ENCODE peak calls at places on chromosomes 2 and 18, in four cellular contexts. One of them, this sample, is unnamed. For H3K36me3, the result is how much of the 10 kb centered on the place peaks cover.

GRCh38 chr2:162092656-162093556 is 18.9 kb upstream of the DPP4 start:
- DNase-seq in uterus: peak
- DNase-seq in spleen: no peak
- DNase-seq in GM23248: peak
- DNase-seq in this sample: peak

GRCh38 chr2:227933891-227934290 is 62.5 kb downstream of the DAW1 start:
- DNase-seq in spleen: no peak
- DNase-seq in GM23248: no peak
- DNase-seq in uterus: no peak
- DNase-seq in this sample: no peak

GRCh38 chr2:32811696-32812095 is 135.1 kb upstream of the LTBP1 start:
- DNase-seq in spleen: no peak
- DNase-seq in GM23248: no peak
- DNase-seq in uterus: peak
- DNase-seq in this sample: no peak

GRCh38 chr2:64323192-64323591 is 130.8 kb upstream of the LGALSL start:
- DNase-seq in GM23248: no peak
- DNase-seq in spleen: no peak
- DNase-seq in uterus: no peak
- DNase-seq in this sample: no peak

GRCh38 chr18:5057348-5058012 is 139.6 kb downstream of the AKAIN1 start:
- DNase-seq in spleen: no peak
- DNase-seq in GM23248: peak
- DNase-seq in uterus: no peak
- DNase-seq in this sample: no peak

GRCh38 chr18:11860594-11861450 is 9.6 kb downstream of the CHMP1B start:
- DNase-seq in spleen: peak
- DNase-seq in GM23248: no peak
- DNase-seq in uterus: no peak
- DNase-seq in this sample: no peak

GRCh38 chr2:188787661-188788044 is 186.5 kb upstream of the COL3A1 start:
- DNase-seq in GM23248: peak
- DNase-seq in uterus: no peak
- DNase-seq in spleen: no peak
- DNase-seq in this sample: no peak

GRCh38 chr2:181074457-181074856 is 94.1 kb downstream of the UBE2E3 start:
- DNase-seq in GM23248: peak
- DNase-seq in spleen: no peak
- DNase-seq in uterus: no peak
- DNase-seq in this sample: no peak

GRCh38 chr2:165440367-165440766 is 29.1 kb upstream of the CSRNP3 start:
- DNase-seq in spleen: no peak
- DNase-seq in GM23248: peak
- DNase-seq in uterus: no peak
- DNase-seq in this sample: peak

GRCh38 chr2:62501794-62502500 is 4.0 kb downstream of the TMEM17 start:
- DNase-seq in GM23248: peak
- DNase-seq in spleen: no peak
- DNase-seq in uterus: no peak
- DNase-seq in this sample: no peak

GRCh38 chr2:223108376-223109100 is 56.5 kb downstream of the KCNE4 start:
- DNase-seq in uterus: no peak
- DNase-seq in GM23248: peak
- DNase-seq in spleen: no peak
- DNase-seq in this sample: peak

GRCh38 chr2:203852760-203853159 is 14.8 kb upstream of the CTLA4 start:
- DNase-seq in spleen: no peak
- DNase-seq in GM23248: no peak
- DNase-seq in uterus: no peak
- DNase-seq in this sample: no peak

GRCh38 chr2:181607629-181608627 is 49.0 kb downstream of the CERKL start:
- DNase-seq in uterus: no peak
- DNase-seq in spleen: no peak
- DNase-seq in GM23248: no peak
- DNase-seq in this sample: no peak

GRCh38 chr2:120620025-120620793 is 115.5 kb upstream of the GLI2 start:
- DNase-seq in uterus: no peak
- DNase-seq in spleen: no peak
- DNase-seq in GM23248: peak
- DNase-seq in this sample: no peak

GRCh38 chr2:30984141-30984540 is 154.1 kb downstream of the GALNT14 start:
- DNase-seq in uterus: no peak
- DNase-seq in spleen: no peak
- DNase-seq in GM23248: no peak
- DNase-seq in this sample: no peak

GRCh38 chr2:181411105-181411849 is 45.9 kb upstream of the ITGA4 start:
- DNase-seq in uterus: no peak
- DNase-seq in spleen: peak
- DNase-seq in GM23248: no peak
- DNase-seq in this sample: no peak

GRCh38 chr2:165120740-165121467 is 82.9 kb downstream of the SCN3A start:
- DNase-seq in spleen: no peak
- DNase-seq in uterus: no peak
- DNase-seq in GM23248: no peak
- DNase-seq in this sample: no peak

DNA sequence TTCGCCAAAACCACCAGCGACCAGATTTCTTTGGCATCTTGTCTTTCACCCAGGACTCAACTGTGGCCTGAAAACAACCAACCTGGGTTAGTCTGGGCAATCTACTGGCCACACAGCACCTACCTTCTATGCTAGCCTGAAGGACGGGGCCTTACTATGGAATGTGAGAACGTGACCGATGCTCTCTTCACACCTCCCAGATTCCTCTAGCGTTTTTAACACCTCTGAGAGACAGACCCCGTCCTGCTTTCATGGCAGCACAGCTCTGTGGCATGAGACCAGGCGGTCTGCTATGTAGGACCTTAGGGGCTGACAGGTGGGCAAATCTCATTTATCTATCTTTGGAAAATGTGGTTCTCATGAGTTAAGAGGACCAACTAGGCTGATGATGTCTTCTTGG is 80.9 kb downstream of the EMILIN2 start:
- DNase-seq in uterus: no peak
- DNase-seq in GM23248: no peak
- DNase-seq in spleen: no peak
- DNase-seq in this sample: no peak
- H3K36me3 ChIP-seq in uterus: under half
- H3K36me3 ChIP-seq in GM23248: under half
- H3K36me3 ChIP-seq in spleen: under half
- H3K36me3 ChIP-seq in this sample: under half

GRCh38 chr18:9191658-9192256 is 55.2 kb downstream of the ANKRD12 start:
- DNase-seq in uterus: no peak
- DNase-seq in GM23248: no peak
- DNase-seq in spleen: no peak
- DNase-seq in this sample: no peak
- H3K36me3 ChIP-seq in uterus: under half
- H3K36me3 ChIP-seq in GM23248: under half
- H3K36me3 ChIP-seq in spleen: under half
- H3K36me3 ChIP-seq in this sample: under half

GRCh38 chr2:218263817-218264611 is 3.2 kb downstream of the GPBAR1 start:
- DNase-seq in uterus: no peak
- DNase-seq in GM23248: no peak
- DNase-seq in spleen: no peak
- DNase-seq in this sample: no peak
- H3K36me3 ChIP-seq in uterus: under half
- H3K36me3 ChIP-seq in GM23248: under half
- H3K36me3 ChIP-seq in spleen: under half
- H3K36me3 ChIP-seq in this sample: under half

GRCh38 chr2:20558391-20559150 is 92.3 kb downstream of the HS1BP3 start:
- DNase-seq in spleen: peak
- DNase-seq in uterus: peak
- DNase-seq in GM23248: no peak
- DNase-seq in this sample: no peak

GRCh38 chr2:20560011-20560410 is 90.9 kb downstream of the HS1BP3 start:
- DNase-seq in uterus: peak
- DNase-seq in spleen: peak
- DNase-seq in GM23248: no peak
- DNase-seq in this sample: no peak

GRCh38 chr2:20560891-20561702 is 89.8 kb downstream of the HS1BP3 start:
- DNase-seq in uterus: peak
- DNase-seq in GM23248: no peak
- DNase-seq in spleen: peak
- DNase-seq in this sample: no peak

GRCh38 chr2:20557635-20558034 is 93.3 kb downstream of the HS1BP3 start:
- DNase-seq in uterus: peak
- DNase-seq in spleen: peak
- DNase-seq in GM23248: no peak
- DNase-seq in this sample: no peak

DNA sequence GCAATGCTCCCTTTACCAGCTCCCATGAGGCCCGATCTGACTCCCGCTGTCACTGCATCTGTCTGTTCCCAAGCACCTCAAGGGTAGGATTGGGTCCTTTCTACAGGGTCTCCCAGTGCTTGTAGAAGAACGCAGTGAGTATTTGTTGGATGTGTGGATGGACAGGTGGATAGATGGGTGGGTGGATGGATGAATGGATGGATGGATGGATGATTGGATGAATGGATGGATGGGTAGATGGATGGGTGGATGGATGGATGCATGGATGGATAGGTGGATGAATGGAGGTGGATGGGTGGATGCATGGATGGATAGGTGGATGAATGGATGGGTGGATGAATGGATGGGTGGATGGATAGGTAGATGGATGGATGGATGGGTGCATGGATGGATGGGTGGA is 91.6 kb downstream of the HS1BP3 start:
- DNase-seq in uterus: no peak
- DNase-seq in spleen: no peak
- DNase-seq in GM23248: no peak
- DNase-seq in this sample: no peak
- H3K36me3 ChIP-seq in uterus: under half
- H3K36me3 ChIP-seq in spleen: under half
- H3K36me3 ChIP-seq in GM23248: under half
- H3K36me3 ChIP-seq in this sample: under half

GRCh38 chr2:54653572-54654204 is 69.8 kb upstream of the EML6 start:
- DNase-seq in uterus: no peak
- DNase-seq in spleen: no peak
- DNase-seq in GM23248: no peak
- DNase-seq in this sample: no peak
- H3K36me3 ChIP-seq in uterus: under half
- H3K36me3 ChIP-seq in spleen: under half
- H3K36me3 ChIP-seq in GM23248: half or more
- H3K36me3 ChIP-seq in this sample: under half

DNA sequence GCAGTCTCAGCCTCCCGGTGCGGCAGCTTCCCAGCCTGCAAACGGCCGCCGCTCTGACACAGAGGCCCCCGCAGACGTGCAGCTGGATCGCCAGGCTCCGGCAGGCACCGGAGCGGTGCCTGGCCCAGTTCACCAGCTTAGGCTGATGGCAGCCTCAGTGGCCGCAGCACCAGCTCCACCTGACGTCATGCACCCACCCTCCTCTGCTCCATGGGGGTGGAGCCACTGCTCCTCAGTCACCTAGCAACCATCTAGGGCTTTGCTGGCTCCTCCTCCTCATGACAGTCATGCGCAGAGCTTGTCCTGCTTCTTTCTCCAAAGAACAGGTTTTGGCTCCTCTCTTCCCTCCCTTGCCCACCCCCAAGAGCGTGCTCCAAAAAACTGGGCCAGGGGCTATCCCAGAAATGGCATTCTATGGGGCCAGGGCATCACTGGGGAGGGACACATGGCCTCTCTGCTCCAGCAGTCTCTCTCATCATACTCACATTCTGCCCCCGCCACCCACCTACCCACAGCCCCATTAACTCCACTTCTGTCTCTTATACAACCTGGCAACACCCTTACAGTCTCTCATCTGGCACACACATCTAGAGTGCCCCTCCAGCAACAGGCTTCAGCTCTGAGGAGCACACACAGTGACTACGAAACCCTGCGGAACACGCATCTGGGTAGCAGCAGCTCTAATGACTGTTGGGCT is 5.5 kb downstream of the DCTN1 start:
- DNase-seq in GM23248: peak
- DNase-seq in uterus: peak
- DNase-seq in spleen: no peak
- DNase-seq in this sample: no peak
- H3K36me3 ChIP-seq in GM23248: under half
- H3K36me3 ChIP-seq in uterus: under half
- H3K36me3 ChIP-seq in spleen: under half
- H3K36me3 ChIP-seq in this sample: under half

DNA sequence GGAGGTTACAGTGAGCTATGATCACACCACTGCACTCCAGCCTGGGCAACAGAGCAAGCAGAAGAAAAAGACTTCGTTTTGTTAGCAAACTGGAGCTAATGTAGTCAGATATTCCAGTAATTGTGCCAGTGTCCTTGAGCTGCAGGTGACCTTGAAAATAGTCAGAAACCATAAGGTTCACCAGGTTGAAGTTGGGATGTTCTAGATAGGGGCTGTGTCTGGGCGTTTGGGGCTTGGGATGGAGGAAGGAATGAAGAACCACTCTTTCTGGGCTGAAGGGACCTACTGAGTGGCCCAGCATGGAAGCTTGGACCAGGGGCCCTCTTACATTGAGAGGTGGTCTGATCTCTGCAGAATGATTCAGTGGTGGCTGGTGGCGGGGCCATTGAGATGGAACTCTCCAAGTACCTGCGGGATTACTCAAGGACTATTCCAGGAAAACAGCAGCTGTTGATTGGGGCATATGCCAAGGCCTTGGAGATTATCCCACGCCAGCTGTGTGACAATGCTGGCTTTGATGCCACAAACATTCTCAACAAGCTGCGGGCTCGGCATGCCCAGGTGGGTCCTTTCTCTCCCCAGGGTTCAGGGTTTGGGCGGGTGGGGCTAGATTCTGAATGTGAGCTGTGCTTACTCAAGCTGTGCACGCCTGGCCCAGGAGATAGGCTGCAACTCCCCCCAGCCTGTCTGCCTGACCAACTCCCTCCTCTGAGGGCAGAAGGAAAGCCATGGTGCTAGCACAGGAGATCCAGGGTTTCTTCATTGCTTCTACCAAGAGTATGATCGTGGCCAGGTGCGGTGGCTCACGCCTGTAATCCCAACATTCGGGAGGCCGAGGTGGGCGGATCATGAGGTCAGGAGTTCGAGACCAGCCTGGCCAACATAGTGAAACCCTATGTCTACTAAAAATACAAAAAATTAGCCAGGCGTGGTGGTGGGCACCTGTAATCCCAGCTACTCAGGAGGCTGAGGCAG is 17.1 kb downstream of the CCT7 start:
- DNase-seq in spleen: no peak
- DNase-seq in uterus: no peak
- DNase-seq in GM23248: no peak
- DNase-seq in this sample: no peak
- H3K36me3 ChIP-seq in spleen: under half
- H3K36me3 ChIP-seq in uterus: under half
- H3K36me3 ChIP-seq in GM23248: half or more
- H3K36me3 ChIP-seq in this sample: under half